ENCODE peak calls at places on chromosomes 6 and 20, in eight cellular contexts. One of them, this sample, is unnamed.
A peak's percentile ranks its signal among the peaks of the same experiment; 100 is the strongest.

GRCh38 chr20:3687655-3688054 is 5.8 kb upstream of the ADAM33 start:
- DNase-seq in A549: peak; percentile 69
- DNase-seq in upper lobe of left lung: no peak
- DNase-seq in tibial nerve: no peak
- DNase-seq in GM12878: no peak
- DNase-seq in sigmoid colon: no peak
- DNase-seq in K562: peak; percentile 52
- DNase-seq in SK-N-SH: no peak
- DNase-seq in this sample: no peak

GRCh38 chr6:136249811-136250685 is at the start of gene MTFR2:
- DNase-seq in sigmoid colon: peak; percentile 98
- DNase-seq in A549: peak; percentile 98
- DNase-seq in tibial nerve: peak; percentile 83
- DNase-seq in upper lobe of left lung: peak; percentile 99
- DNase-seq in K562: peak; percentile 100
- DNase-seq in SK-N-SH: peak; percentile 90
- DNase-seq in GM12878: peak; percentile 99
- DNase-seq in this sample: peak; percentile 96

GRCh38 chr6:156557269-156557885 is 219.8 kb upstream of the ARID1B start:
- DNase-seq in sigmoid colon: no peak
- DNase-seq in GM12878: no peak
- DNase-seq in A549: peak; percentile 29
- DNase-seq in K562: no peak
- DNase-seq in upper lobe of left lung: peak; percentile 40
- DNase-seq in SK-N-SH: no peak
- DNase-seq in tibial nerve: no peak
- DNase-seq in this sample: no peak

GRCh38 chr20:10667077-10667401 is 6.8 kb downstream of the JAG1 start:
- DNase-seq in upper lobe of left lung: no peak
- DNase-seq in tibial nerve: no peak
- DNase-seq in GM12878: no peak
- DNase-seq in SK-N-SH: no peak
- DNase-seq in A549: no peak
- DNase-seq in K562: no peak
- DNase-seq in sigmoid colon: no peak
- DNase-seq in this sample: no peak

GRCh38 chr6:154478021-154478651 is 32.3 kb downstream of the CNKSR3 start:
- DNase-seq in upper lobe of left lung: peak; percentile 65
- DNase-seq in A549: no peak
- DNase-seq in K562: no peak
- DNase-seq in tibial nerve: no peak
- DNase-seq in SK-N-SH: no peak
- DNase-seq in sigmoid colon: peak; percentile 72
- DNase-seq in GM12878: no peak
- DNase-seq in this sample: no peak

GRCh38 chr6:30600576-30600975 is 16.5 kb downstream of the PPP1R10 start:
- DNase-seq in K562: no peak
- DNase-seq in SK-N-SH: no peak
- DNase-seq in upper lobe of left lung: no peak
- DNase-seq in sigmoid colon: no peak
- DNase-seq in A549: peak; percentile 26
- DNase-seq in tibial nerve: no peak
- DNase-seq in GM12878: no peak
- DNase-seq in this sample: no peak

GRCh38 chr20:46709459-46710148 is at the start of gene SLC2A10:
- DNase-seq in A549: no peak
- DNase-seq in tibial nerve: peak; percentile 38
- DNase-seq in SK-N-SH: peak; percentile 87
- DNase-seq in K562: peak; percentile 54
- DNase-seq in sigmoid colon: peak; percentile 85
- DNase-seq in GM12878: no peak
- DNase-seq in upper lobe of left lung: peak; percentile 55
- DNase-seq in this sample: peak; percentile 70

GRCh38 chr20:32336918-32337347 is 21.2 kb upstream of the ASXL1 start:
- DNase-seq in K562: peak; percentile 38
- DNase-seq in A549: peak; percentile 57
- DNase-seq in SK-N-SH: peak; percentile 47
- DNase-seq in upper lobe of left lung: no peak
- DNase-seq in sigmoid colon: no peak
- DNase-seq in GM12878: no peak
- DNase-seq in tibial nerve: no peak
- DNase-seq in this sample: no peak

GRCh38 chr20:16541878-16542277 is 31.4 kb downstream of the KIF16B start:
- DNase-seq in SK-N-SH: no peak
- DNase-seq in upper lobe of left lung: no peak
- DNase-seq in tibial nerve: no peak
- DNase-seq in GM12878: no peak
- DNase-seq in K562: no peak
- DNase-seq in sigmoid colon: no peak
- DNase-seq in A549: no peak
- DNase-seq in this sample: no peak

GRCh38 chr20:8414611-8415274 is 282.7 kb downstream of the PLCB1 start:
- DNase-seq in sigmoid colon: no peak
- DNase-seq in K562: no peak
- DNase-seq in tibial nerve: no peak
- DNase-seq in A549: no peak
- DNase-seq in SK-N-SH: no peak
- DNase-seq in GM12878: peak; percentile 61
- DNase-seq in upper lobe of left lung: no peak
- DNase-seq in this sample: no peak

GRCh38 chr6:71512256-71512655 is 223.6 kb downstream of the OGFRL1 start:
- DNase-seq in K562: no peak
- DNase-seq in upper lobe of left lung: no peak
- DNase-seq in SK-N-SH: no peak
- DNase-seq in tibial nerve: no peak
- DNase-seq in A549: no peak
- DNase-seq in GM12878: no peak
- DNase-seq in sigmoid colon: no peak
- DNase-seq in this sample: no peak

GRCh38 chr20:51331466-51331865 is 211.1 kb downstream of the NFATC2 start:
- DNase-seq in tibial nerve: no peak
- DNase-seq in SK-N-SH: no peak
- DNase-seq in K562: no peak
- DNase-seq in A549: no peak
- DNase-seq in sigmoid colon: no peak
- DNase-seq in GM12878: no peak
- DNase-seq in upper lobe of left lung: no peak
- DNase-seq in this sample: no peak

GRCh38 chr6:169023161-169023874 is 230.3 kb downstream of the THBS2 start:
- DNase-seq in upper lobe of left lung: no peak
- DNase-seq in K562: no peak
- DNase-seq in A549: no peak
- DNase-seq in tibial nerve: no peak
- DNase-seq in GM12878: no peak
- DNase-seq in SK-N-SH: peak; percentile 29
- DNase-seq in sigmoid colon: no peak
- DNase-seq in this sample: no peak

GRCh38 chr6:107550241-107550840 is 60.4 kb downstream of the SOBP start:
- DNase-seq in tibial nerve: no peak
- DNase-seq in upper lobe of left lung: no peak
- DNase-seq in A549: no peak
- DNase-seq in SK-N-SH: no peak
- DNase-seq in GM12878: peak; percentile 7
- DNase-seq in sigmoid colon: no peak
- DNase-seq in K562: no peak
- DNase-seq in this sample: no peak

GRCh38 chr6:139338845-139339244 is 35.6 kb downstream of the CITED2 start:
- DNase-seq in K562: no peak
- DNase-seq in sigmoid colon: no peak
- DNase-seq in tibial nerve: no peak
- DNase-seq in upper lobe of left lung: no peak
- DNase-seq in GM12878: no peak
- DNase-seq in A549: no peak
- DNase-seq in SK-N-SH: no peak
- DNase-seq in this sample: no peak

GRCh38 chr20:39913274-39913673 is 775.8 kb downstream of the MAFB start:
- DNase-seq in SK-N-SH: no peak
- DNase-seq in A549: no peak
- DNase-seq in sigmoid colon: no peak
- DNase-seq in K562: no peak
- DNase-seq in GM12878: no peak
- DNase-seq in upper lobe of left lung: no peak
- DNase-seq in tibial nerve: no peak
- DNase-seq in this sample: no peak

GRCh38 chr20:63924241-63924640 is 29.3 kb downstream of the DNAJC5 start:
- DNase-seq in K562: no peak
- DNase-seq in upper lobe of left lung: no peak
- DNase-seq in tibial nerve: no peak
- DNase-seq in A549: no peak
- DNase-seq in GM12878: no peak
- DNase-seq in sigmoid colon: no peak
- DNase-seq in SK-N-SH: no peak
- DNase-seq in this sample: no peak

GRCh38 chr20:57707849-57708693 is 1.7 kb downstream of the PMEPA1 start:
- DNase-seq in SK-N-SH: no peak
- DNase-seq in upper lobe of left lung: no peak
- DNase-seq in sigmoid colon: no peak
- DNase-seq in GM12878: no peak
- DNase-seq in A549: no peak
- DNase-seq in K562: no peak
- DNase-seq in tibial nerve: no peak
- DNase-seq in this sample: no peak

GRCh38 chr6:107470364-107470763 is 11.0 kb upstream of the PDSS2 start:
- DNase-seq in K562: no peak
- DNase-seq in tibial nerve: no peak
- DNase-seq in SK-N-SH: no peak
- DNase-seq in GM12878: no peak
- DNase-seq in A549: no peak
- DNase-seq in sigmoid colon: no peak
- DNase-seq in upper lobe of left lung: no peak
- DNase-seq in this sample: no peak

GRCh38 chr20:44355503-44356352 is at the start of gene HNF4A:
- DNase-seq in sigmoid colon: no peak
- DNase-seq in upper lobe of left lung: no peak
- DNase-seq in GM12878: no peak
- DNase-seq in K562: no peak
- DNase-seq in SK-N-SH: no peak
- DNase-seq in tibial nerve: no peak
- DNase-seq in A549: peak; percentile 50
- DNase-seq in this sample: peak; percentile 84

GRCh38 chr6:100176321-100176950 is 182.4 kb upstream of the MCHR2 start:
- DNase-seq in SK-N-SH: no peak
- DNase-seq in upper lobe of left lung: no peak
- DNase-seq in sigmoid colon: no peak
- DNase-seq in tibial nerve: no peak
- DNase-seq in A549: peak; percentile 44
- DNase-seq in GM12878: no peak
- DNase-seq in K562: no peak
- DNase-seq in this sample: no peak

GRCh38 chr20:54469952-54470351 is 5.4 kb upstream of the DOK5 start:
- DNase-seq in tibial nerve: no peak
- DNase-seq in SK-N-SH: no peak
- DNase-seq in GM12878: no peak
- DNase-seq in K562: no peak
- DNase-seq in upper lobe of left lung: no peak
- DNase-seq in sigmoid colon: no peak
- DNase-seq in A549: no peak
- DNase-seq in this sample: no peak

GRCh38 chr6:90493332-90493731 is 93.5 kb downstream of the MAP3K7 start:
- DNase-seq in upper lobe of left lung: no peak
- DNase-seq in K562: no peak
- DNase-seq in SK-N-SH: no peak
- DNase-seq in tibial nerve: no peak
- DNase-seq in GM12878: no peak
- DNase-seq in A549: no peak
- DNase-seq in sigmoid colon: no peak
- DNase-seq in this sample: no peak

GRCh38 chr20:53795170-53795569 is 201.5 kb upstream of the ZNF217 start:
- DNase-seq in SK-N-SH: no peak
- DNase-seq in sigmoid colon: no peak
- DNase-seq in K562: no peak
- DNase-seq in GM12878: no peak
- DNase-seq in tibial nerve: no peak
- DNase-seq in upper lobe of left lung: no peak
- DNase-seq in A549: no peak
- DNase-seq in this sample: no peak

DNA sequence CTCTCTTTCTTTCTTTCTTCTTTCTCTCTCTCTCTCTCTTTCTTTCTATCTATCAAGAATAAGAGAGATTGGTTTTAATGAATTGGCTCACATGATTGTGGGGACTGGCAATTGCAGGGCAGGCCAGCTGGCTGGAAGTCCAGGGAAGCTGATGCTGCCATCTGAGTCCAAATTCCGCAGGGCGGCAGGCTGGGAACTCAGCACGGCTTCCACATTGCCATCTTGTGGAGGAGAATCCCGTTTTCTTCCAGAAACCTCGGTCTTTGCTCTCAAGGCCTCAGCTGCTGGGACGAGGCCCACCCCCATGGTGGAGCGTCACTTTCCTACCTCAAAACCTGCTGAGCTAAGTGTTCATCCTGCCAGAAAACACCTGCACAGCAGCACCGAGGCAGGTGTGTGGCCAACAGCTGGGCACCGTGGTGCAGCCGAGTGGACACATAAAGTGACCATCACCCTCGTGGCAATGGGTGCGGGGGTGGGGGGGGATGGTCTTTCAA is 58.8 kb upstream of the SLCO4A1 start:
- DNase-seq in upper lobe of left lung: no peak
- DNase-seq in tibial nerve: no peak
- DNase-seq in K562: no peak
- DNase-seq in GM12878: no peak
- DNase-seq in sigmoid colon: peak; percentile 78
- DNase-seq in A549: peak; percentile 47
- DNase-seq in SK-N-SH: no peak
- DNase-seq in this sample: no peak
- TF ChIP-seq EP300 in upper lobe of left lung: no peak
- TF ChIP-seq EP300 in tibial nerve: no peak
- TF ChIP-seq EP300 in K562: no peak
- TF ChIP-seq EP300 in GM12878: no peak
- TF ChIP-seq EP300 in sigmoid colon: no peak
- TF ChIP-seq EP300 in A549: no peak
- TF ChIP-seq EP300 in SK-N-SH: no peak
- TF ChIP-seq EP300 in this sample: no peak

GRCh38 chr6:44058617-44059358 is 68.5 kb downstream of the MRPL14 start:
- DNase-seq in SK-N-SH: peak; percentile 81
- DNase-seq in tibial nerve: peak; percentile 46
- DNase-seq in A549: peak; percentile 96
- DNase-seq in sigmoid colon: peak; percentile 94
- DNase-seq in K562: peak; percentile 97
- DNase-seq in upper lobe of left lung: peak; percentile 93
- DNase-seq in GM12878: no peak
- DNase-seq in this sample: peak; percentile 64
- TF ChIP-seq EP300 in SK-N-SH: peak; percentile 89
- TF ChIP-seq EP300 in tibial nerve: peak; percentile 77
- TF ChIP-seq EP300 in A549: peak; percentile 85
- TF ChIP-seq EP300 in sigmoid colon: peak; percentile 29
- TF ChIP-seq EP300 in K562: peak; percentile 92
- TF ChIP-seq EP300 in upper lobe of left lung: peak; percentile 87
- TF ChIP-seq EP300 in GM12878: no peak
- TF ChIP-seq EP300 in this sample: peak; percentile 55

GRCh38 chr20:1825492-1825891 is 69.7 kb upstream of the SIRPA start:
- DNase-seq in SK-N-SH: no peak
- DNase-seq in GM12878: no peak
- DNase-seq in tibial nerve: no peak
- DNase-seq in upper lobe of left lung: no peak
- DNase-seq in sigmoid colon: no peak
- DNase-seq in K562: no peak
- DNase-seq in A549: peak; percentile 32
- DNase-seq in this sample: no peak
- TF ChIP-seq EP300 in SK-N-SH: no peak
- TF ChIP-seq EP300 in GM12878: no peak
- TF ChIP-seq EP300 in tibial nerve: no peak
- TF ChIP-seq EP300 in upper lobe of left lung: no peak
- TF ChIP-seq EP300 in sigmoid colon: no peak
- TF ChIP-seq EP300 in K562: no peak
- TF ChIP-seq EP300 in A549: no peak
- TF ChIP-seq EP300 in this sample: no peak

GRCh38 chr6:5457036-5457435 is 195.7 kb downstream of the FARS2 start:
- DNase-seq in upper lobe of left lung: no peak
- DNase-seq in tibial nerve: no peak
- DNase-seq in K562: no peak
- DNase-seq in SK-N-SH: no peak
- DNase-seq in GM12878: no peak
- DNase-seq in A549: peak; percentile 38
- DNase-seq in sigmoid colon: no peak
- DNase-seq in this sample: no peak
- TF ChIP-seq EP300 in upper lobe of left lung: no peak
- TF ChIP-seq EP300 in tibial nerve: peak; percentile 52
- TF ChIP-seq EP300 in K562: no peak
- TF ChIP-seq EP300 in SK-N-SH: no peak
- TF ChIP-seq EP300 in GM12878: no peak
- TF ChIP-seq EP300 in A549: no peak
- TF ChIP-seq EP300 in sigmoid colon: no peak
- TF ChIP-seq EP300 in this sample: no peak

This sample was measured in transverse colon.